ENCODE peak calls at places on chromosome 10, in five cellular contexts. One of them, this sample, is unnamed.

GRCh38 chr10:1151071-1152033 is 95.2 kb downstream of the WDR37 start:
- DNase-seq in pulmonary artery endothelial cell: no peak
- DNase-seq in T-helper 2 cell: no peak
- DNase-seq in skeletal muscle cell: no peak
- DNase-seq in fibroblast of mammary gland: peak; percentile 13
- DNase-seq in this sample: no peak

GRCh38 chr10:72164617-72165016 is 51.2 kb upstream of the ANAPC16 start:
- DNase-seq in pulmonary artery endothelial cell: no peak
- DNase-seq in T-helper 2 cell: peak; percentile 1
- DNase-seq in skeletal muscle cell: no peak
- DNase-seq in fibroblast of mammary gland: no peak
- DNase-seq in this sample: no peak

GRCh38 chr10:62352356-62352963 is 21.7 kb upstream of the ZNF365 start:
- DNase-seq in pulmonary artery endothelial cell: no peak
- DNase-seq in T-helper 2 cell: no peak
- DNase-seq in skeletal muscle cell: no peak
- DNase-seq in fibroblast of mammary gland: peak; percentile 85
- DNase-seq in this sample: no peak

GRCh38 chr10:10471758-10472157 is 545.9 kb upstream of the CELF2 start:
- DNase-seq in pulmonary artery endothelial cell: no peak
- DNase-seq in T-helper 2 cell: no peak
- DNase-seq in skeletal muscle cell: no peak
- DNase-seq in fibroblast of mammary gland: no peak
- DNase-seq in this sample: no peak

GRCh38 chr10:17768957-17769356 is 17.0 kb downstream of the TMEM236 start:
- DNase-seq in pulmonary artery endothelial cell: peak; percentile 85
- DNase-seq in T-helper 2 cell: no peak
- DNase-seq in skeletal muscle cell: no peak
- DNase-seq in fibroblast of mammary gland: peak; percentile 30
- DNase-seq in this sample: no peak

GRCh38 chr10:87818505-87819273 is 663 bp upstream of the ATAD1 start:
- DNase-seq in pulmonary artery endothelial cell: no peak
- DNase-seq in T-helper 2 cell: peak; percentile 62
- DNase-seq in skeletal muscle cell: no peak
- DNase-seq in fibroblast of mammary gland: peak; percentile 32
- DNase-seq in this sample: peak; percentile 47

GRCh38 chr10:127485153-127485857 is 63.8 kb upstream of the NPS start:
- DNase-seq in pulmonary artery endothelial cell: no peak
- DNase-seq in T-helper 2 cell: no peak
- DNase-seq in skeletal muscle cell: peak; percentile 36
- DNase-seq in fibroblast of mammary gland: peak; percentile 51
- DNase-seq in this sample: no peak

GRCh38 chr10:129495697-129496096 is 28.7 kb downstream of the MGMT start:
- DNase-seq in pulmonary artery endothelial cell: no peak
- DNase-seq in T-helper 2 cell: no peak
- DNase-seq in skeletal muscle cell: peak; percentile 4
- DNase-seq in fibroblast of mammary gland: no peak
- DNase-seq in this sample: no peak

GRCh38 chr10:22684707-22685106 is 29.7 kb downstream of the PIP4K2A start:
- DNase-seq in pulmonary artery endothelial cell: no peak
- DNase-seq in T-helper 2 cell: no peak
- DNase-seq in skeletal muscle cell: no peak
- DNase-seq in fibroblast of mammary gland: peak; percentile 15
- DNase-seq in this sample: no peak

GRCh38 chr10:30151581-30152389 is 92.4 kb upstream of the JCAD start:
- DNase-seq in pulmonary artery endothelial cell: peak; percentile 15
- DNase-seq in T-helper 2 cell: no peak
- DNase-seq in skeletal muscle cell: peak; percentile 76
- DNase-seq in fibroblast of mammary gland: peak; percentile 92
- DNase-seq in this sample: no peak

GRCh38 chr10:4396401-4397283 is 429.4 kb upstream of the AKR1E2 start:
- DNase-seq in pulmonary artery endothelial cell: no peak
- DNase-seq in T-helper 2 cell: no peak
- DNase-seq in skeletal muscle cell: no peak
- DNase-seq in fibroblast of mammary gland: no peak
- DNase-seq in this sample: no peak